ENCODE peak calls at places on chromosome 17, in ten cellular contexts. I, Y, M, B, Q, E, H, D, Z and S are unnamed samples.

GRCh38 chr17:21177401-21177800 is 36.6 kb downstream of the TMEM11 start:
- DNase-seq in M (peak; percentile 27), D (no peak), B (peak; percentile 42), E (peak; percentile 55), Q (no peak), Z (no peak), H (peak; percentile 41), I (peak; percentile 0), Y (no peak), S (no peak)

GRCh38 chr17:77601054-77601979 is 357.2 kb upstream of the TNRC6C start:
- DNase-seq in H (peak; percentile 58), Q (no peak), D (peak; percentile 31), E (no peak), Z (no peak), B (peak; percentile 94), M (peak; percentile 26), I (peak; percentile 14), Y (no peak), S (no peak)

GRCh38 chr17:14211778-14212177 is 24.9 kb downstream of the CDRT15 start:
- DNase-seq in D (peak; percentile 59), Y (no peak), Q (no peak), E (no peak), H (peak; percentile 72), I (peak; percentile 57), B (no peak), Z (no peak), M (peak; percentile 46), S (peak; percentile 20)

GRCh38 chr17:66580601-66581385 is 254.1 kb upstream of the CACNG5 start:
- DNase-seq in Q (no peak), H (no peak), D (peak; percentile 80), I (peak; percentile 34), Z (peak; percentile 28), M (peak; percentile 14), B (no peak), Y (peak; percentile 51), E (no peak), S (no peak)

GRCh38 chr17:2975469-2975958 is 87.9 kb downstream of the OR1D5 start:
- DNase-seq in Z (no peak), E (no peak), I (peak; percentile 56), M (peak; percentile 27), Y (peak; percentile 40), B (peak; percentile 13), H (peak; percentile 59), Q (no peak), D (no peak), S (no peak)

GRCh38 chr17:6636105-6636504 is 4.4 kb downstream of the KIAA0753 start:
- DNase-seq in I (no peak), B (no peak), Q (no peak), D (no peak), Z (no peak), H (no peak), Y (no peak), M (no peak), E (no peak), S (no peak)

GRCh38 chr17:69466451-69466850 is 52.0 kb downstream of the MAP2K6 start:
- DNase-seq in D (no peak), H (no peak), M (peak; percentile 50), Q (no peak), I (no peak), B (no peak), Y (no peak), E (no peak), Z (no peak), S (no peak)

GRCh38 chr17:73600103-73600871 is 44.0 kb downstream of the SDK2 start:
- DNase-seq in M (no peak), I (no peak), E (no peak), H (no peak), Q (no peak), Z (no peak), Y (no peak), B (no peak), D (no peak), S (no peak)

GRCh38 chr17:9350083-9350482 is 225.5 kb downstream of the STX8 start:
- DNase-seq in Z (peak; percentile 98), E (no peak), B (no peak), Y (no peak), I (no peak), D (no peak), H (no peak), M (no peak), Q (no peak), S (no peak)

GRCh38 chr17:55163408-55163807 is 101.4 kb upstream of the HLF start:
- DNase-seq in B (no peak), E (no peak), M (no peak), Q (no peak), D (no peak), Y (no peak), I (no peak), H (no peak), Z (no peak), S (no peak)

GRCh38 chr17:58318627-58319180 is 9.9 kb downstream of the TSPOAP1 start:
- DNase-seq in Q (no peak), I (no peak), Y (no peak), Z (no peak), M (no peak), E (no peak), H (peak; percentile 30), D (peak; percentile 36), B (no peak), S (no peak)

GRCh38 chr17:67602974-67603373 is 114.8 kb upstream of the NOL11 start:
- DNase-seq in I (peak; percentile 53), D (peak; percentile 58), B (no peak), Q (peak; percentile 15), H (no peak), M (peak; percentile 84), Y (peak; percentile 22), Z (peak; percentile 49), E (no peak), S (peak; percentile 10)

DNA sequence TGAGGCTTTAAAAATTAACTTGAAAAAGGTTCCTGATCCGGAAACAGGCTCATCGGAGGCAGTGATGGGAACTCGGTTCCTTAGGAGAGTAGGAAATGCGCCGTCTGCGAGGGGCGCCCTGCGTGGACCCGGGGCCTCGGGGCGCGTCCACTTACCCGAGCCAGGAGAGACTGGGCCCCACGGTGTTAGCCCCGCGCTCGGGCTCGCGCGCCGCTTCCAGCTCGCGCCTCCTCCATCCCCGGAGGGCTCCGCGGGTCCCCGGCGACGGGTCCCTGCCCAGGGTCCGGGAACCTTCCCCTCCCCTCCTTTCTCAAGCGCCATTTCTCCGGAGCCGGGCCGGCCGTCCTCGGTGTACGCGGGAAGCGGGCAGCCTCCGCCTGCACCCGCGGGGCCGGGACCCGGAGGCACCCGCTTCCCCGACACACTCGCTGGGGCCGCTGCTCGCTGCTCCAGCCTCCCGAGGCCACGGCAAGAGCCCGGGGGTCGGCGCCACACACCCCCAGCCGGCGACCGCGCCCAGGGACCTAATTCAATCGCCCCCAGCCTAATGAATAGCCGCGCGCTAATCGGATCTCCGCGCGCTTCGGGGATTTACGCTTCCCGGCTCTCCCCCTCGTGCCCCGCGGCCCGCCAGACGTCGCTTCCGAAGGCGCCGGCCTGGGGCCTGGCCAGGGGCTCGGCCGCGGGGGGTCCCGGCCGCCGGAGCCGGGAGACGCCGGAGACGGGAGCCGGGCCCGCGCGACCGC is 2.2 kb upstream of the BAHCC1 start:
- DNase-seq in Y (no peak), Z (no peak), I (no peak), B (no peak), D (no peak), E (no peak), M (no peak), Q (no peak), H (no peak), S (no peak)
- H3K27me3 ChIP-seq in Y (peaks cover 13% of the 10 kb centered on the region), Z (no peaks in the 10 kb centered on the region), I (peaks cover 54% of the 10 kb centered on the region), B (no peaks in the 10 kb centered on the region), D (no peaks in the 10 kb centered on the region), E (no peaks in the 10 kb centered on the region), M (peaks cover 51% of the 10 kb centered on the region), Q (peaks cover 90% of the 10 kb centered on the region), H (no peaks in the 10 kb centered on the region), S (peaks cover 91% of the 10 kb centered on the region)

DNA sequence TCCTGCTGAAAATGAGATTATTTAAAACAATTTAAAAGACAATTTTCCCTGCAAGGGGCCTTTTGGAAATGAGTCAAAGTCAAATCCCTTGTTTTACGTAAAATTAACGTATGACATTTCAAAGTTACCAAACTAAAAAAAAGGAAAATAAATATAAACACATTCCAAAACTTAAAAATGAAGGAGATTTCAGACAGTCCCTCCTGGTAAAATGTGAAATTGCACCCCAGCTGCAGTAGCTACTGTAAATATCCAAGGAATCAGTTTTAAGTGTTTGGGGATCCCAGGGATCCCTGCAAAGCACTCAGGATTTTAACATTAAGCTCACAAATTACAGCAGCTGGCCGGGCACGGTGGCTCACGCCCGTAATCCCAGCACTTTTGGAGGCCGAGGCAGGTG is 63.3 kb downstream of the NXN start:
- DNase-seq in E (no peak), M (no peak), I (no peak), B (no peak), Y (no peak), Q (no peak), D (no peak), H (no peak), Z (no peak), S (no peak)
- TF ChIP-seq CTCF in E (no peak), M (peak; percentile 55), I (no peak), B (no peak), Y (no peak), Q (no peak), D (peak; percentile 1), H (peak; percentile 12), Z (peak; percentile 9), S (no peak)

GRCh38 chr17:8060274-8060673 is 21.4 kb downstream of the ALOX15B start:
- DNase-seq in Y (peak; percentile 66), M (peak; percentile 76), Q (peak; percentile 79), E (no peak), I (peak; percentile 64), B (no peak), Z (peak; percentile 65), D (peak; percentile 85), H (peak; percentile 45), S (peak; percentile 33)
- H3K27me3 ChIP-seq in Y (peaks cover 82% of the 10 kb centered on the region), M (peaks cover 13% of the 10 kb centered on the region), Q (peaks cover 91% of the 10 kb centered on the region), E (peaks cover 2% of the 10 kb centered on the region), I (peaks cover 87% of the 10 kb centered on the region), B (peaks cover 8% of the 10 kb centered on the region), Z (peaks cover 63% of the 10 kb centered on the region), D (no peaks in the 10 kb centered on the region), H (peaks cover 50% of the 10 kb centered on the region), S (peaks cover 58% of the 10 kb centered on the region)

GRCh38 chr17:28492352-28493310 is 13.5 kb upstream of the FOXN1 start:
- DNase-seq in B (no peak), E (no peak), H (no peak), I (no peak), Z (no peak), M (no peak), D (no peak), Q (no peak), Y (no peak), S (no peak)

GRCh38 chr17:28491860-28492259 is 14.3 kb upstream of the FOXN1 start:
- DNase-seq in Y (no peak), H (no peak), M (no peak), D (no peak), B (no peak), Z (no peak), I (no peak), Q (no peak), E (no peak), S (no peak)

GRCh38 chr17:28495626-28496025 is 10.5 kb upstream of the FOXN1 start:
- DNase-seq in I (no peak), Y (no peak), Z (no peak), H (no peak), D (no peak), M (no peak), Q (no peak), E (no peak), B (no peak), S (no peak)

GRCh38 chr17:28493467-28493866 is 12.7 kb upstream of the FOXN1 start:
- DNase-seq in M (no peak), H (no peak), I (no peak), E (no peak), D (no peak), Q (no peak), B (no peak), Y (no peak), Z (peak; percentile 78), S (no peak)

GRCh38 chr17:28494445-28495188 is 11.5 kb upstream of the FOXN1 start:
- DNase-seq in I (peak; percentile 80), Z (peak; percentile 52), E (no peak), D (peak; percentile 85), B (peak; percentile 75), M (peak; percentile 90), Y (peak; percentile 79), Q (peak; percentile 53), H (peak; percentile 87), S (peak; percentile 76)
- TF ChIP-seq CTCF in I (peak; percentile 80), Z (peak; percentile 95), E (peak; percentile 77), D (peak; percentile 71), B (peak; percentile 69), M (peak; percentile 94), Y (peak; percentile 89), Q (peak; percentile 91), H (peak; percentile 91), S (peak; percentile 82)